ENCODE peak calls at places on chromosomes 3 and 15, in four cellular contexts. C is fibroblast of pulmonary artery; W is CD8-positive, alpha-beta T cell; I is ovary. O is an unnamed sample.
A peak's percentile ranks its signal among the peaks of the same experiment; 100 is the strongest.

GRCh38 chr3:425094-425493 is 228.5 kb downstream of the CHL1 start:
- DNase-seq in W (no peak), I (no peak), C (no peak), O (no peak)

GRCh38 chr15:51861557-51862350 is 32.3 kb downstream of the TMOD3 start:
- DNase-seq in I (no peak), C (no peak), W (peak; percentile 65), O (no peak)

GRCh38 chr3:53809267-53809666 is 37.0 kb downstream of the CHDH start:
- DNase-seq in I (no peak), W (no peak), C (no peak), O (no peak)

GRCh38 chr15:76065267-76065666 is 5.5 kb downstream of the TMEM266 start:
- DNase-seq in W (no peak), I (no peak), C (no peak), O (no peak)

GRCh38 chr3:116059421-116060096 is 385.7 kb downstream of the LSAMP start:
- DNase-seq in I (no peak), W (no peak), C (peak; percentile 54), O (peak; percentile 93)

GRCh38 chr3:20905210-20905805 is 719.3 kb upstream of the SGO1 start:
- DNase-seq in I (no peak), C (peak; percentile 46), W (no peak), O (no peak)

GRCh38 chr3:111577113-111577512 is 18.0 kb downstream of the ZBED2 start:
- DNase-seq in W (no peak), C (no peak), I (no peak), O (no peak)

GRCh38 chr3:31968927-31969418 is 12.1 kb downstream of the OSBPL10 start:
- DNase-seq in W (no peak), C (peak; percentile 89), I (no peak), O (peak; percentile 94)

GRCh38 chr3:106025151-106025722 is 156.4 kb upstream of the CBLB start:
- DNase-seq in I (no peak), W (no peak), C (peak; percentile 14), O (no peak)

GRCh38 chr3:173823911-173824460 is 426.4 kb downstream of the NLGN1 start:
- DNase-seq in C (peak; percentile 1), I (no peak), W (no peak), O (no peak)

GRCh38 chr15:92617197-92618037 is 38.2 kb downstream of the FAM174B start:
- DNase-seq in W (no peak), I (peak; percentile 92), C (peak; percentile 87), O (no peak)

GRCh38 chr15:91561371-91562100 is 292.0 kb upstream of the SLCO3A1 start:
- DNase-seq in C (peak; percentile 92), I (no peak), W (no peak), O (peak; percentile 34)

GRCh38 chr15:24772256-24772655 is 96.7 kb downstream of the NPAP1 start:
- DNase-seq in C (no peak), W (no peak), I (no peak), O (no peak)

GRCh38 chr3:187919018-187919417 is 173.8 kb upstream of the BCL6 start:
- DNase-seq in W (peak; percentile 68), C (no peak), I (no peak), O (no peak)

GRCh38 chr3:111582114-111582461 is 13.1 kb downstream of the ZBED2 start:
- DNase-seq in I (no peak), W (no peak), C (peak; percentile 73), O (peak; percentile 74)

GRCh38 chr3:37707428-37708372 is 154.0 kb upstream of the CTDSPL start:
- DNase-seq in W (no peak), C (no peak), I (no peak), O (no peak)

GRCh38 chr15:68204776-68205557 is at the start of gene CALML4:
- DNase-seq in W (no peak), I (peak; percentile 81), C (peak; percentile 31), O (no peak)

GRCh38 chr15:40367038-40367672 is 9.1 kb downstream of the DISP2 start:
- DNase-seq in I (peak; percentile 60), C (no peak), W (no peak), O (no peak)

GRCh38 chr15:80580107-80580506 is 115.0 kb upstream of the ABHD17C start:
- DNase-seq in C (peak; percentile 78), W (no peak), I (no peak), O (peak; percentile 62)

GRCh38 chr3:32577621-32578556 is 7.2 kb upstream of the DYNC1LI1 start:
- DNase-seq in C (peak; percentile 64), W (no peak), I (no peak), O (peak; percentile 45)

GRCh38 chr3:171753665-171754408 is 56.4 kb downstream of the PLD1 start:
- DNase-seq in I (no peak), C (peak; percentile 55), W (no peak), O (peak; percentile 46)

GRCh38 chr3:142028174-142028833 is 121.0 kb downstream of the TFDP2 start:
- DNase-seq in I (no peak), W (no peak), C (peak; percentile 89), O (peak; percentile 80)

GRCh38 chr3:45992820-45993219 is 2.8 kb downstream of the FYCO1 start:
- DNase-seq in W (no peak), C (peak; percentile 41), I (no peak), O (peak; percentile 93)

GRCh38 chr15:71779073-71779797 is 31.1 kb upstream of the NR2E3 start:
- DNase-seq in W (peak; percentile 21), I (no peak), C (no peak), O (no peak)

GRCh38 chr3:14093831-14094230 is 30.8 kb downstream of the CHCHD4 start:
- DNase-seq in C (no peak), W (no peak), I (no peak), O (no peak)

GRCh38 chr3:45035441-45036301 is 9.6 kb downstream of the CLEC3B start:
- DNase-seq in I (peak; percentile 62), W (peak; percentile 53), C (no peak), O (peak; percentile 80)

GRCh38 chr15:81002254-81003022 is 1.7 kb downstream of the TLNRD1 start:
- DNase-seq in W (no peak), C (peak; percentile 37), I (peak; percentile 50), O (peak; percentile 63)

GRCh38 chr15:92097473-92098178 is 244.1 kb downstream of the SLCO3A1 start:
- DNase-seq in W (peak; percentile 57), C (peak; percentile 67), I (no peak), O (peak; percentile 9)

GRCh38 chr3:134711284-134711683 is 60.5 kb upstream of the KY start:
- DNase-seq in W (no peak), C (no peak), I (no peak), O (no peak)

GRCh38 chr3:56681963-56682457 is 1.1 kb downstream of the TASOR start:
- DNase-seq in I (no peak), W (no peak), C (no peak), O (no peak)

GRCh38 chr15:70264014-70264492 is 166.3 kb upstream of the TLE3 start:
- DNase-seq in W (no peak), C (no peak), I (peak; percentile 44), O (peak; percentile 13)

GRCh38 chr15:70265986-70266385 is 168.3 kb upstream of the TLE3 start:
- DNase-seq in C (no peak), I (no peak), W (no peak), O (no peak)

GRCh38 chr15:70264738-70265465 is 167.2 kb upstream of the TLE3 start:
- DNase-seq in W (no peak), I (peak; percentile 56), C (no peak), O (no peak)

GRCh38 chr15:70266412-70267089 is 168.8 kb upstream of the TLE3 start:
- DNase-seq in I (peak; percentile 88), W (no peak), C (peak; percentile 91), O (no peak)

DNA sequence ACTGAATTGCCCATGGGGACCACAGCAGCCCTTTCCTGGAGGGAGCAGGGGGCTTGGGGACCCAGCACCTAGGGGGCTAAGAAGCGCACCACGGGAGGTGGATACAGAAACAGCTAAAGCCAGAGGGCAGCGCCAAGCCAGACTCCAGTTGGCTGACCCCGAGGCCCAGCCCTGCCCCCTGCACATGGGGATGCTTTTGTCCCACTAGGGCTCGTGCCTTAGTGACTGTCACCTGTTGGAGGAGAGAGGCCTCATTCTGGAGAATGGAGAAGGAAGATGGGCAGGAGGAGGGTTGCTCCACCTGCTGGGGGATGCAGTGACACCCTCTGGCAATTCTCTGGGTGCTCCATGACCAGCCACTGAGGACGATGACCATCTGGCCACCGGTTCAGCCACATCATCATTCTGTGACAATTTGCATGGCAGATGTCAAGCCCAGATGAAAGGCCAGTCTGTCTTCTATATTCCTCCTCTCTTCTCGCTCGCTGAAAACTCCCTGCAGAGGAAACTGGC is 167.8 kb upstream of the TLE3 start:
- DNase-seq in W (no peak), I (peak; percentile 41), C (no peak), O (no peak)
- TF ChIP-seq CTCF in W (no peak), I (no peak), C (peak; percentile 23), O (no peak)

DNA sequence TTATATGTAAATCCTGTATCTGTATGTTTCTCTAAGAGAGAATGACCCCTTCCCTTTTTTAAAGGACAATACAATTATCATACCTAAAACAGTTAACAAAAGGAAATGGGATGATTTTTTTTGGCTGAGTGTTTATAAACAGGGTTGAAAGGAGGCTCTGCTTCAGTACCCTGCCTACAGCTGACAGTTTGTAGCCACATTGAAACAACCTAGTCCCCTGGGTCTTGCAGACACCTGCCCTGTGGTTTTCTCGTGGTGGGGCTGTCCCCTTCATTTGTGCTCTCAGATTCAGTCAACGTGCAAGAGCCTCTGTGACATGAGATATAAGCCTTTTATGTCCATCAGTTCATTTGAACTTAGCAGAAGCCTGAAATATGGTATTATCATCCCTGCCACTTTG is 2.3 kb upstream of the HMCES start:
- DNase-seq in C (no peak), W (no peak), I (no peak), O (no peak)
- H3K4me3 ChIP-seq in C (no peak overlapping the region), W (no peak overlapping the region), I (no peak overlapping the region), O (no peak overlapping the region)

DNA sequence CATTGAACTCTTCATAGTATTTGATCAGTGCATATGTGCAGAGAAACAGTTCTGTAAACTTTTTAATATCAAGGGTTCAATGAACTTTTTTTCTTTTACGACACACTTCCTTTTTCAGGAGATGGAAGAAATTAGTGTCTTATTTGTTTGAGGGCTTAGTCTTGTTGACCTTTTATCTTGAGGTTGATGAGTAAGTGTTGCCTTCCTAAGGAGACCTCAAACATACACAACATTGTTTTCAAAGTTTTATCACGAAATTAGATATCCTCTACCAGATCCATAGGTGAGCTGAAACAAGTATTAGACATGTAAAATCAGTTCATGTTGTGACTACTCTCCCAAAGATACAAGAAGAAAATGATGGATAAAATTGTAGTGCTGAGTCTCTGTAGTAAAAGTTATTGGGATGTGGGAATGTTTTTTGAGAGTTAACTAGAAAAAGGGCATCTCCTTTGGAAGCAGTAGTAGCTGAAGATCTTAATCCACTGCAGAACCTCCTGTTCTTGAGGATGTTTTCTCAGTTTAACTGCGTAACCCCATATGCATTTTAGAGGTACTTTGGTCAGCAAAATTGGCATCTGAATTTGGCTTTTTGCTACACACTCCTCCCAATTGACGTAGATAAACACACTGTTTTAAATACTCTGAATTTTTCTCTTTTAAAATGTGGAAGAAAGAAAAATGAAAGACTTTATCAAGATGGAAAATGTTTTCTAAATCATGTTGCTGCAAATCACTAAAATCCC is 116.8 kb downstream of the GALK2 start:
- DNase-seq in W (no peak), C (peak; percentile 15), I (no peak), O (no peak)
- TF ChIP-seq CTCF in W (no peak), C (no peak), I (no peak), O (no peak)

GRCh38 chr3:66454464-66454859 is 46.4 kb downstream of the LRIG1 start:
- DNase-seq in I (no peak), C (no peak), W (no peak), O (no peak)

GRCh38 chr3:66452247-66453040 is 48.4 kb downstream of the LRIG1 start:
- DNase-seq in W (no peak), I (peak; percentile 59), C (peak; percentile 46), O (no peak)

GRCh38 chr3:66453525-66454463 is 47.0 kb downstream of the LRIG1 start:
- DNase-seq in C (no peak), W (no peak), I (no peak), O (no peak)

GRCh38 chr3:66449411-66449931 is 51.4 kb downstream of the LRIG1 start:
- DNase-seq in W (no peak), I (no peak), C (no peak), O (no peak)

GRCh38 chr3:66450389-66451022 is 50.3 kb downstream of the LRIG1 start:
- DNase-seq in I (peak; percentile 59), C (peak; percentile 79), W (no peak), O (peak; percentile 78)
- H3K4me3 ChIP-seq in I (no peak overlapping the region), C (peak overlapping the region; percentile 24), W (no peak overlapping the region), O (no peak overlapping the region)

O was measured in foreskin fibroblast.